ENCODE peak calls at places on chromosomes 12 and 14, in six cellular contexts. Z, K, F, A, B and X are unnamed samples. For H3K36me3, the result is how much of the 10 kb centered on the place peaks cover.

GRCh38 chr12:51788876-51789275 is 59.6 kb downstream of the FIGNL2 start:
- DNase-seq in Z (no peak), A (peak), F (no peak), B (peak), K (peak), X (peak)

GRCh38 chr12:15855646-15856045 is 26.5 kb upstream of the STRAP start:
- DNase-seq in F (no peak), B (peak), Z (no peak), A (peak), K (no peak), X (peak)

GRCh38 chr12:124369055-124369900 is 74.4 kb downstream of the RFLNA start:
- DNase-seq in B (peak), Z (no peak), K (peak), F (peak), A (peak), X (no peak)

GRCh38 chr14:22630486-22630885 is 13.7 kb downstream of the OR6J1 start:
- DNase-seq in Z (no peak), B (no peak), K (no peak), A (peak), F (no peak), X (no peak)

GRCh38 chr12:116604151-116604550 is 45.0 kb downstream of the MAP1LC3B2 start:
- DNase-seq in Z (no peak), K (no peak), B (no peak), F (no peak), A (peak), X (no peak)

GRCh38 chr12:122841544-122842321 is 6.5 kb downstream of the HIP1R start:
- DNase-seq in Z (no peak), A (peak), K (peak), B (peak), F (peak), X (peak)

GRCh38 chr14:87916103-87916885 is 76.7 kb downstream of the GALC start:
- DNase-seq in F (no peak), A (no peak), K (no peak), Z (no peak), B (no peak), X (no peak)

GRCh38 chr14:101705733-101706508 is 55.6 kb upstream of the PPP2R5C start:
- DNase-seq in A (peak), K (peak), Z (no peak), F (no peak), B (peak), X (no peak)

DNA sequence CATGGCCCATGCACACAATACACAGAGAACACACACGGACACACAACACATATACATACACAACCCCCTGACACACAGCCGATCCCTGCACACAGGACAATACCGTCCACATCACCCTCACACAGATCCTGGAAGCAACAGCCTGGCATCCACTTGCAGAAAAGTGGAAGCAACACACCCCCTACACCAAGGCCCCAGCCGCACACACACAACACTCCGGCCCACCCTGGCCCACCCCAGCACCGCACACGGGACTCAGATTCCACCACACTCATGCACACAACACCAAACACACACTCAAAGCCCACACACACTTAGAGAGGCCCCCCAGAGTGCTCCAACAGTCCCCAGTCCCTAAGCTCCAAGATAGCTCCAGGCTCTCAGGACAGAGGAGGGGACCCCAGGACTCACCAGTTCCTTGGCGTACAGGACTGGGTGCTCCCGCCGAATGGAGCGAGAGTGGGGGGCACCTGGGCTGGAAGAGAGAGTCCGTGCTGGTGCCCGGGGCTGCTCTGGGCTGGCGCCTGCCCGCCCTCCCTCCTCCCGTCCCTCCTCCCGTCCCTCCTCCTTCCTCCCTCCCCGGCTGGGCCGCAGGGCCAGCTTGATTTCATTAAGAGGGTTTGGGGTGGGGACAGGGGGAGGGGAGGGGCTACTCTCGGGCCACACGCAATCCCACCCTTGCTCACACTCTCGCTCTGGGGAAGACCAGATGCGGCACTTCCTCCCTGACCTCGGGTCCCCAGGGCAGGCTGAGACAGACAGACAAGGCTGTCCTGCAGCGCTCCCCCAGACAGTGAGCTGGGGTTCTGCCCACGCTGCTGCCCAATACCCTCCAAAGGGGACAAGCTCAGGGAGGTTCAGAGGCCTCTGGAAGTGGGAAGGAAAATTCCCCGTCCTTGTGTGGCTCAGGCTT is at the start of gene TMEM119:
- DNase-seq in F (no peak), Z (no peak), K (peak), B (no peak), A (peak), X (no peak)
- H3K4me3 ChIP-seq in F (no peak), Z (no peak), K (peak), B (no peak), A (peak), X (no peak)

GRCh38 chr12:27696293-27696652 is at the start of gene REP15:
- DNase-seq in A (no peak), F (peak), B (no peak), Z (no peak), K (no peak), X (no peak)
- H2AFZ ChIP-seq in A (no peak), F (no peak), B (no peak), Z (no peak), K (no peak), X (no peak)

GRCh38 chr14:20388159-20388558 is 25.1 kb downstream of the TEP1 start:
- DNase-seq in K (no peak), B (no peak), F (no peak), A (no peak), Z (no peak), X (no peak)
- H3K36me3 ChIP-seq in K (under half), B (under half), F (half or more), A (half or more), Z (under half), X (half or more)

GRCh38 chr14:99850705-99851104 is 57.5 kb downstream of the EML1 start:
- DNase-seq in K (no peak), F (no peak), B (no peak), A (no peak), Z (peak), X (no peak)

GRCh38 chr14:99855271-99855670 is 62.1 kb downstream of the EML1 start:
- DNase-seq in B (no peak), F (no peak), K (no peak), Z (no peak), A (no peak), X (no peak)

GRCh38 chr14:99854831-99855230 is 61.6 kb downstream of the EML1 start:
- DNase-seq in Z (no peak), A (no peak), F (no peak), B (no peak), K (no peak), X (no peak)

GRCh38 chr14:99857551-99857950 is 64.3 kb downstream of the EML1 start:
- DNase-seq in F (no peak), A (no peak), Z (no peak), K (no peak), B (no peak), X (no peak)

GRCh38 chr14:99853206-99853605 is 60.0 kb downstream of the EML1 start:
- DNase-seq in Z (no peak), B (no peak), K (no peak), A (peak), F (no peak), X (no peak)
- H3K4me3 ChIP-seq in Z (no peak), B (no peak), K (no peak), A (no peak), F (no peak), X (no peak)

GRCh38 chr12:71804505-71804904 is 35.1 kb upstream of the TBC1D15 start:
- DNase-seq in B (no peak), K (no peak), F (no peak), Z (no peak), A (no peak), X (no peak)
- H2AFZ ChIP-seq in B (no peak), K (no peak), F (no peak), Z (no peak), A (no peak), X (no peak)